ENCODE peak calls at places on chromosome 22, in four cellular contexts. L is fibroblast of mammary gland, X is astrocyte of the cerebellum, S is PC-3. K is an unnamed sample.

GRCh38 chr22:44876921-44877320 is 124.5 kb downstream of the ARHGAP8 start:
- DNase-seq in S (no peak), X (no peak), L (no peak), K (no peak)

GRCh38 chr22:17198188-17199130 is 20.8 kb downstream of the ADA2 start:
- DNase-seq in L (peak), X (no peak), S (no peak), K (no peak)

GRCh38 chr22:30885591-30885990 is 83.0 kb downstream of the MORC2 start:
- DNase-seq in S (no peak), X (no peak), L (no peak), K (no peak)

GRCh38 chr22:33812578-33812977 is 107.7 kb downstream of the LARGE1 start:
- DNase-seq in L (no peak), X (no peak), S (no peak), K (no peak)

GRCh38 chr22:30857103-30857502 is 111.5 kb downstream of the MORC2 start:
- DNase-seq in X (no peak), S (no peak), L (no peak), K (peak)

GRCh38 chr22:22752556-22753477 is 108.4 kb downstream of the GGTLC2 start:
- DNase-seq in X (no peak), S (peak), L (peak), K (peak)

GRCh38 chr22:27385261-27385998 is 416.1 kb downstream of the MN1 start:
- DNase-seq in S (no peak), X (no peak), L (no peak), K (peak)

GRCh38 chr22:45127866-45128265 is 35.9 kb upstream of the NUP50 start:
- DNase-seq in L (peak), S (peak), X (no peak), K (no peak)

GRCh38 chr22:16806401-16806800 is 18.8 kb downstream of the XKR3 start:
- DNase-seq in X (no peak), L (no peak), S (no peak), K (no peak)

GRCh38 chr22:46381142-46381541 is 45.6 kb downstream of the TRMU start:
- DNase-seq in X (no peak), L (no peak), S (no peak), K (no peak)

GRCh38 chr22:46445771-46446485 is 91.5 kb downstream of the CELSR1 start:
- DNase-seq in L (no peak), S (no peak), X (no peak), K (no peak)

GRCh38 chr22:46280999-46281623 is 13.3 kb downstream of the TTC38 start:
- DNase-seq in X (no peak), L (no peak), S (no peak), K (no peak)

GRCh38 chr22:33299245-33299956 is 241.2 kb upstream of the SYN3 start:
- DNase-seq in X (no peak), L (no peak), S (no peak), K (no peak)

GRCh38 chr22:18968011-18968749 is 32.1 kb upstream of the PRODH start:
- DNase-seq in X (no peak), L (peak), S (peak), K (no peak)

GRCh38 chr22:26529345-26529744 is 17.1 kb upstream of the TFIP11 start:
- DNase-seq in S (peak), X (no peak), L (peak), K (no peak)

GRCh38 chr22:32325416-32325801 is 32.3 kb upstream of the RFPL3 start:
- DNase-seq in L (no peak), S (no peak), X (no peak), K (peak)

GRCh38 chr22:34395370-34395769 is 475.1 kb upstream of the LARGE1 start:
- DNase-seq in L (no peak), S (no peak), X (no peak), K (no peak)

GRCh38 chr22:23579280-23579679 is 810 bp downstream of the IGLL1 start:
- DNase-seq in X (no peak), L (no peak), S (no peak), K (no peak)

GRCh38 chr22:23291806-23292452 is 111.6 kb downstream of the BCR start:
- DNase-seq in X (no peak), L (no peak), S (no peak), K (no peak)

GRCh38 chr22:23835773-23836144 is 3.0 kb downstream of the DERL3 start:
- DNase-seq in L (no peak), X (no peak), S (no peak), K (no peak)

GRCh38 chr22:49967333-49968241 is 7.0 kb downstream of the PIM3 start:
- DNase-seq in L (no peak), S (no peak), X (no peak), K (no peak)

GRCh38 chr22:26581769-26582168 is 8.2 kb downstream of the TPST2 start:
- DNase-seq in X (no peak), S (no peak), L (no peak), K (no peak)

GRCh38 chr22:48822278-48823233 is 1005.1 kb downstream of the BRD1 start:
- DNase-seq in X (no peak), L (no peak), S (no peak), K (no peak)

GRCh38 chr22:46632646-46633249 is 12.6 kb downstream of the GRAMD4 start:
- DNase-seq in X (no peak), L (no peak), S (no peak), K (no peak)

GRCh38 chr22:23060612-23061400 is 9.5 kb upstream of the GNAZ start:
- DNase-seq in X (no peak), S (no peak), L (no peak), K (peak)

GRCh38 chr22:27903805-27904473 is 15.1 kb downstream of the PITPNB start:
- DNase-seq in S (no peak), L (no peak), X (no peak), K (no peak)

GRCh38 chr22:22911327-22912134 is 23.9 kb downstream of the IGLL5 start:
- DNase-seq in S (no peak), L (no peak), X (no peak), K (no peak)

GRCh38 chr22:20565079-20565734 is 57.8 kb downstream of the MED15 start:
- DNase-seq in X (no peak), S (no peak), L (peak), K (no peak)

GRCh38 chr22:17379939-17380710 is 10.9 kb downstream of the CECR2 start:
- DNase-seq in S (no peak), L (no peak), X (no peak), K (no peak)

GRCh38 chr22:47460870-47461269 is 698.4 kb downstream of the TBC1D22A start:
- DNase-seq in L (no peak), X (no peak), S (peak), K (peak)

GRCh38 chr22:42069801-42070516 is 653 bp downstream of the NAGA start:
- DNase-seq in L (no peak), X (no peak), S (no peak), K (no peak)
- TF ChIP-seq CTCF in L (no peak), X (no peak), S (no peak), K (no peak)

DNA sequence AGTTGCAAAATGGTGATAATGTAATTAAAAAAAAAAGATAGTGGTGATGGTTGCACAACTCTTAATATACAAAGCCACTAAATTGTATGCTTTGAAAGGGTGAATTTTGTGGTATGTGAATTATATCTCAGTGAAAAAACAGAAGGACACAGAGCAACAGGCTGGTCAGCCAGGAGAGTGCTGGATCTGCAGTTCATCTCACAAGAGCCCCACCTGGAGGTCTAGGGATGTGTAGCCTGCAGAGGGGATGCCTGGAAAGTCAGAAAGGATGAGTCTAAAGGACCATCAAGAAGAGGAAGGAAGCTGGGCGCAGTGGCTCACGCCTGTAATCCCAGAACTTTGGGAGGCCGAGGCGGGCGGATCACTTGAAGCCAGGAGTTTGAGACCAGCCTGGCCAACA is 9.0 kb downstream of the POLR3H start:
- DNase-seq in X (no peak), S (peak), L (no peak), K (no peak)
- TF ChIP-seq CTCF in X (peak), S (peak), L (peak), K (peak)

DNA sequence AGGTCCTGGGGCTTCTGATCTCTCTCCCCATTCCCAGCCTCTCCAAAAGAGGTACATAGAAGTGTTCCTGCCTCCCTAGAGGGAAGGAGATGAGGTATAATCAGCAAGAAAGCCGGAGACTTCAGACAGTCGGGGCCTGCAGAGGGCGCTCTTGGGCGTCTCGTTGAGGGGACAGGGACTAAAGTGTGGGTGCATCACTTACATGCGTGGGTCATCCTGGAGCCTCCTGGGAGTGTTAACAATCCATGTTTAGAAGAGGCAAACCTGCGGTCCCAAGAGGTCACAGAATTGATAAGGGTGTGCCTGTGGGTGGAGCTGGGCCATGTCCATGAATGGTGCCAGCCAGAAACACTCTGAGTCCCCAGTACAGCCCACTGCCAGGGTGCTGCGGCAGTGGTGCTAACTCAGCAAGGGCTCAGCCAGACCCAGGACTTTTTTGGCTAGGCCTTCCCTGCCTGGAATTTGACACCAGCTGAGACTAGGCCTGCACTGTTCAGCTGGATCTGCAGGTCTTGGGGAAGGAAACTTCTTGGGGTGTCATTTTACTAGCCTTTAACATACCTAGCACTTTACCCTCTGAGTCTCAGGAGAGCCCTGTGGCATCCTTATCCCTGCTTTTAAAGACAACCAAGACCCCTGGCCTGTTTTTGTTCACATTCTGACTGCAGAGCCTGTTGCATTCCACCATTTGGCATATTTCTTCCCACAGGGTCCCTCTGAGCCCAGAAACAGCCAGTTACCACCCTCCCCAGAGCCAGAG is 5.5 kb downstream of the YDJC start:
- DNase-seq in S (peak), X (no peak), L (peak), K (no peak)
- TF ChIP-seq CTCF in S (peak), X (peak), L (peak), K (peak)

GRCh38 chr22:43798492-43798891 is 13.6 kb downstream of the EFCAB6 start:
- DNase-seq in L (peak), X (no peak), S (no peak), K (peak)

GRCh38 chr22:43795320-43795719 is 16.8 kb downstream of the EFCAB6 start:
- DNase-seq in L (no peak), X (no peak), S (no peak), K (peak)

GRCh38 chr22:43792905-43793304 is 19.2 kb downstream of the EFCAB6 start:
- DNase-seq in S (no peak), L (no peak), X (no peak), K (no peak)

GRCh38 chr22:43800970-43801369 is 11.1 kb downstream of the EFCAB6 start:
- DNase-seq in S (no peak), L (no peak), X (no peak), K (no peak)

GRCh38 chr22:43796567-43796966 is 15.5 kb downstream of the EFCAB6 start:
- DNase-seq in S (peak), L (peak), X (no peak), K (peak)
- TF ChIP-seq CTCF in S (peak), L (peak), X (peak), K (peak)

GRCh38 chr22:37095113-37095512 is 14.4 kb downstream of the TMPRSS6 start:
- DNase-seq in S (no peak), L (no peak), X (no peak), K (no peak)

GRCh38 chr22:37100589-37101127 is 8.9 kb downstream of the TMPRSS6 start:
- DNase-seq in L (no peak), X (no peak), S (no peak), K (no peak)

GRCh38 chr22:37103151-37103550 is 6.4 kb downstream of the TMPRSS6 start:
- DNase-seq in S (no peak), L (no peak), X (no peak), K (no peak)

GRCh38 chr22:37101311-37102063 is 8.0 kb downstream of the TMPRSS6 start:
- DNase-seq in S (no peak), L (no peak), X (no peak), K (no peak)

DNA sequence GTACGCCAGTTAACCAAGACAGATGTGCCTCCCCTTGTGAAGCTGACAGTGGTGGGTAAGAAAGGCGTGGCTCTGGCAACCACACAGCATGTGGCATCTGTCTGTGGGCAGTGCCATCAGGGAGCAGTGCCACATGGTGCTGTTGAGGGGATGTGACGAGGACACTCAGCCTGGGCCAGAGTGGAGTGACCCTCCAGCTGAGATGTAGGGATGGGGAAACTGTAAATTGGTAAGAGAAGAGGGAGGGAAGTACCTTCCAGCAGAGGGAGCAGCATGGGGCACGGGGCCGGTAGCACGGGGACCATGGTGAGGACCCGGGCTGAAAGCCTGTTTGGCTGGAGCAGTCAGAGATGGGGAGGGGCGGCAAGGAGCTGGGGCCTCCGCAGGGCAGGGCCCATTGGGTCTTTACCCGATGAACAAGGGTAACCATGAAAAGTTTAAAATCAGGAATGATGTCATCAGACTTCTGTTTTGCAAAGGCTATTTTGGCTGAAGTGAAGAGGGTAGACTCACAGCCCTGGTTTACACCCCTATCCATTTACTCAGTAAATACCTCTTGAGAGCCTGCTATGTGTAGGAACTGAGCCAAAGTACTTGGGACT is 10.4 kb downstream of the TMPRSS6 start:
- DNase-seq in L (no peak), X (no peak), S (no peak), K (no peak)
- TF ChIP-seq CTCF in L (peak), X (peak), S (peak), K (no peak)

GRCh38 chr22:29311468-29312217 is 3.9 kb downstream of the RASL10A start:
- DNase-seq in X (no peak), S (no peak), L (no peak), K (no peak)

GRCh38 chr22:29314074-29314473 is 1.4 kb downstream of the RASL10A start:
- DNase-seq in S (no peak), X (no peak), L (no peak), K (no peak)

GRCh38 chr22:29314537-29315285 is 786 bp downstream of the RASL10A start:
- DNase-seq in L (no peak), X (no peak), S (peak), K (no peak)

GRCh38 chr22:29312218-29313125 is 3.0 kb downstream of the RASL10A start:
- DNase-seq in S (no peak), L (no peak), X (no peak), K (no peak)

DNA sequence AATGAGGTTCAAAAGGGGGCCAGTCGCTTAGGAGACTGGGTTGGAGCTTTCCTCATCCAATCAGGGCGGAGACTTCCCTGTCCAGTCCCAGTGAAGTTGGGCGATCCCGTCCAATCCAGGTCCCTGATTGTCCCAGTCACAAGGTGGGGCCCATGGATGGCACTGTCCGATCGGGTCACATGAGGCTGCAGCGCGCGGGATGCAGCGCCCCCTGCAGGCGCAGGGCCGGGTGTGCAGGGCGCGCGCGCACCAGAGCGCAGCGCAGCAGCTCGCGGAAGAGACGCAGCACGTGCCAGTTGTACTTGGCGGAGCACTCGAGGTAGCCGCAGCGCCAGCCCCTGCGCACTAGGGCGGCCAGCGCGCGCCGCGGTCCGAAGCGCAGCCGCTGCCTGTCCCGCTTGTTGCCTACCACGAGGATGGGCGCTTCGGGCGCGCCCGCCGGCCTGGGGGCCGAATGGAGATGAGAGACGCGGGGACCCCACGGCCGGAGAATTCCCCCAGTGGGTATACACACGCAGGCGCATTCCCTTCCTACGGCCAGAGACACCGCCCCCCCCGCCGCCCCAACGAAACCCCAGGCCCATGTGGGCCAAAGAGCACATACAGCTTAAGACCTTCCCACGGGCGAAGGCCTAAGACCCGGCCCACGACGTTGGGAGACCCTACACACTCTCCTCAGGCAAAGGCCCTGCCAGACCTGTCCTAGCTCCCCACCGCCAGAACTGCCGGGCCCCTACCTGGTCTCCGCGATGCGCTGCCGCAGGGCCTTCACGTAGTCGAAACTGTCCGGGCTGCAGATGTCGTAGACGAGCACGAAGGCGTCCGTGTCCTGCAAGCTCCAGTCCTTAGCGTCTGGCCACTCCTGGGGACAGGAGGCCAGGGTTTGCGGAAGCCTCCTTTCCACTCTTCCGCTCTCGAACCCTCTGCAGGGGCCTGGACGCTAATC is 2.1 kb downstream of the RASL10A start:
- DNase-seq in X (no peak), L (peak), S (no peak), K (no peak)
- TF ChIP-seq CTCF in X (peak), L (peak), S (peak), K (peak)

GRCh38 chr22:40681451-40681850 is 2.2 kb downstream of the MCHR1 start:
- DNase-seq in X (no peak), S (no peak), L (no peak), K (no peak)

GRCh38 chr22:40679249-40679963 is at the start of gene MCHR1:
- DNase-seq in X (no peak), S (no peak), L (no peak), K (no peak)

GRCh38 chr22:40680819-40681183 is 1.5 kb downstream of the MCHR1 start:
- DNase-seq in X (no peak), S (no peak), L (no peak), K (no peak)

GRCh38 chr22:40678493-40679248 is 613 bp upstream of the MCHR1 start:
- DNase-seq in L (no peak), X (no peak), S (no peak), K (no peak)

DNA sequence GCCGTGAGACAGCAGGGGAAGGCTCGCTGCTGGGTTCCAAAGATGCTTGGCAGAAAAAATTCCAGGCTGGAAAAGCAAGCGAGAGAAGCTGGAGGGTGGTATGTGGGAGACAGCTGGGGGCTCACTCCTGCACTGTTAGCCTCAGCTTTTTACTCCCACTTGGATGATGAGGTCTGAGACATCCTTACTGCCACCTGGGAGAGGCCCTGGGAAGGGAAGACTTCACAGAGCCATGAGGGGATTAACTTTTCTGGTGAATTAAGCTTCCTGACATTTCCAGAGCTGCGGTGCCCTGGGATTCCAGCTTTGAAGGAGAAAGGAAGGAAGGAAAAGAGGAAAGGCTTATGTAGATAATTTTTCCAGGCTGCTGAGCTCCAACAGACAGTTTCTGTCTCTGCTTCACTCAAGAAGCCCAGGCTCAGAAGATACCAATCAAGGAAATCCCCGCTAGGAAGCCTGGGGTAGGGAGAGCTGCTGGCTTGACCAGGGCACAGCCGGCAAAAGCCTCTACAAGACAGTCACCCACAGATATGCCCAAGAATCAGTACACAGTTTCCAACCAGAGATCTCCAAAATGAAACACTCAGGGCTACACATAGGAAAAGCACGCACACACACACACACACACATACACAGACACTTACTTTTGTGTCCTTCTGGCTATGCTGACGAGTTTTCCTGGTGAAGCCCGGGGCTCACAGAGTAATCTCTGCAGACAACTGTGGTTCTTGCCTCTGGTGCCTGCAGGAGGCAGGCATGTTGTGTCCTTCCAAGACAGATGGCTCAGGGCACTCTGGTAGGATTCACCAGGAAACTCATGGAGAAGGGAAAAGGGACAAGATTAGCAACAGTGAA is 907 bp downstream of the MCHR1 start:
- DNase-seq in X (no peak), S (no peak), L (peak), K (no peak)
- TF ChIP-seq CTCF in X (peak), S (no peak), L (peak), K (peak)